ENCODE peak calls at places on chromosome 11, in four cellular contexts. V is nephron progenitor cell, B is fibroblast of mammary gland, A is astrocyte of the spinal cord. P is an unnamed sample.

GRCh38 chr11:89249196-89249595 is 71.5 kb downstream of the TYR start:
- DNase-seq in V (no peak), B (no peak), A (no peak), P (no peak)

GRCh38 chr11:78715639-78716311 is 141.1 kb upstream of the NARS2 start:
- DNase-seq in V (peak), B (peak), A (peak), P (peak)

GRCh38 chr11:36363361-36364272 is 67.5 kb downstream of the PRR5L start:
- DNase-seq in V (no peak), B (no peak), A (no peak), P (no peak)

GRCh38 chr11:92628401-92629292 is 340.8 kb upstream of the MTNR1B start:
- DNase-seq in V (no peak), B (no peak), A (peak), P (no peak)

GRCh38 chr11:9479899-9480298 is 19.1 kb downstream of the ZNF143 start:
- DNase-seq in V (no peak), B (no peak), A (no peak), P (no peak)

GRCh38 chr11:83070044-83070877 is 1.4 kb downstream of the RAB30 start:
- DNase-seq in V (peak), B (peak), A (peak), P (no peak)

GRCh38 chr11:119906376-119906775 is 177.4 kb upstream of the NECTIN1 start:
- DNase-seq in V (no peak), B (no peak), A (no peak), P (no peak)

GRCh38 chr11:16923987-16924386 is 90.2 kb downstream of the PLEKHA7 start:
- DNase-seq in V (no peak), B (no peak), A (no peak), P (no peak)

GRCh38 chr11:56103210-56103737 is at the start of gene OR8H2:
- DNase-seq in V (no peak), B (no peak), A (no peak), P (no peak)

GRCh38 chr11:72015511-72016061 is 16.9 kb downstream of the IL18BP start:
- DNase-seq in V (peak), B (peak), A (peak), P (no peak)
- TF ChIP-seq CTCF in V (peak), B (peak), A (peak), P (peak)

DNA sequence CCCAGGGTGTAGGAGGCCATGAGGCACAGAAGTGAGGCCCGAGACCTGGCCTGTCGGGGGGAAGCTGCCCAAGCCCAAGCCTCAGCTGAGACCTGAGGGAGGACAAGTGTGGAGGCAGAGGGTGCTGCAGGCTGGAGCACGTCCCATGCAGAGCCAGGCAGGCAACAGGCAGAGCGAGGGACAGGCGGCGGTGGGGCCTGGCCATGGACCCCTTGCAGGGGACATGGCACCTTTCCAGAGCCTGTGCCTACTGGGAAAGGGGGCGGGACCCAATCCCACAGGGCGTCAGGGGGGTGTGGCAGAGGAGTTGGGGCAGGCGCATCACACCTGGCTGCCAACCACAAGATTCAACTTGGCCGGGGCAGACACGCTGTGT is 4.3 kb downstream of the TNNI2 start:
- DNase-seq in V (no peak), B (no peak), A (no peak), P (no peak)
- TF ChIP-seq CTCF in V (no peak), B (no peak), A (no peak), P (no peak)

GRCh38 chr11:34791725-34792124 is 124.5 kb downstream of the APIP start:
- DNase-seq in V (no peak), B (no peak), A (no peak), P (no peak)

GRCh38 chr11:34792143-34792542 is 124.0 kb downstream of the APIP start:
- DNase-seq in V (no peak), B (no peak), A (no peak), P (no peak)

GRCh38 chr11:34789196-34789834 is 126.9 kb downstream of the APIP start:
- DNase-seq in V (no peak), B (no peak), A (no peak), P (no peak)

GRCh38 chr11:34788642-34789041 is 127.5 kb downstream of the APIP start:
- DNase-seq in V (no peak), B (no peak), A (no peak), P (no peak)

GRCh38 chr11:34790620-34791019 is 125.6 kb downstream of the APIP start:
- DNase-seq in V (no peak), B (no peak), A (no peak), P (no peak)
- TF ChIP-seq CTCF in V (no peak), B (no peak), A (no peak), P (no peak)

GRCh38 chr11:61698173-61698965 is 18.2 kb downstream of the DAGLA start:
- DNase-seq in V (no peak), B (no peak), A (no peak), P (no peak)
- TF ChIP-seq CTCF in V (no peak), B (no peak), A (no peak), P (no peak)

GRCh38 chr11:32374261-32374711 is 61.1 kb downstream of the WT1 start:
- DNase-seq in V (peak), B (peak), A (no peak), P (no peak)
- TF ChIP-seq CTCF in V (peak), B (peak), A (peak), P (peak)

GRCh38 chr11:67506426-67507032 is 1.4 kb upstream of the PITPNM1 start:
- DNase-seq in V (no peak), B (no peak), A (no peak), P (no peak)
- TF ChIP-seq CTCF in V (no peak), B (no peak), A (no peak), P (no peak)

GRCh38 chr11:61297341-61297740 is 2.2 kb upstream of the VWCE start:
- DNase-seq in V (no peak), B (no peak), A (no peak), P (no peak)

GRCh38 chr11:61295596-61295926 is 445 bp upstream of the VWCE start:
- DNase-seq in V (no peak), B (no peak), A (no peak), P (no peak)

GRCh38 chr11:61293869-61294716 is 1.0 kb downstream of the VWCE start:
- DNase-seq in V (peak), B (peak), A (peak), P (peak)

GRCh38 chr11:61297741-61298140 is 2.6 kb upstream of the VWCE start:
- DNase-seq in V (no peak), B (peak), A (peak), P (no peak)

GRCh38 chr11:61294717-61295595 is at the start of gene VWCE:
- DNase-seq in V (peak), B (peak), A (peak), P (peak)
- TF ChIP-seq CTCF in V (no peak), B (no peak), A (peak), P (peak)

DNA sequence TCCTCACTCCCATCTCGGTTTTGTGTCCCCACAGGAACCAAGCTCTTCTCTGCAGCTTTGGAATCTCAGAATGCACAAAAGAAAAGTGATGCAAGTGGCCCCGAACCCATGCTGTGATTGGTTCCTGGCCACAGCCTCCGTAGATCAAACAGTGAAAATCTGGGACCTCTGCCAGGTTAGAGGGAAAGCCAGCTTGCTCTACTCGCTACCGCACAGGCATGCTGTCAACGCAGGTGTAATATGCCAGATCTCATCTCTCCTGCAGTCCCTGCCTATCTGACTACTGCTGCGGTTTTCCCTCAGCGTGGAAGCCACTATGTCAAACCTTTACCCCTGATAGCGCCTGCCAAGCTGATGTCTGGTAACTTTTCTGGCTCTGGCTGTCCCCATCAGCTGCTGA is 200.5 kb upstream of the LRRC4C start:
- DNase-seq in V (no peak), B (no peak), A (no peak), P (no peak)
- TF ChIP-seq CTCF in V (no peak), B (no peak), A (no peak), P (no peak)

GRCh38 chr11:127816959-127817358 is 770.4 kb downstream of the ETS1 start:
- DNase-seq in V (no peak), B (no peak), A (no peak), P (no peak)
- TF ChIP-seq CTCF in V (no peak), B (no peak), A (no peak), P (no peak)

DNA sequence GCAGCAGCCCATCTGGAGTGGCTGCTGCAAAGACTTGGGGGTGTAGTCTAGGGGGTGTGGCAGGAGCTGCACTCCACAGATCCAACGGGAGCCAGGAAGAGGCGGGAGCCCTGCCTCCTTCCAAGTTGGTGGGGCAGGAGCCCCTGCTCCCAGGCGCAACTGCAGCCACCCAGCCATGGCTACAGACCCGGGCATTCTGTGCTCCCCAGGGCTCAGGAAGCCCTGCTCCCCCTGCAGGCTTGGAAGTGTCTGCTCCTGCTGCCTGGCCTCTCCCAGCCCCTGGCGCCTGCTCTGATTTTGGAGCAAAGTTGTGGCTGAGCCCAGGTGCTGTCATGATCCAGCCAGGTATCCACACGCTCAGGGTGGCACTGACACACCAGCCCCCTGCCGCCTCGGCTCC is 58.5 kb downstream of the CCDC34 start:
- DNase-seq in V (no peak), B (no peak), A (no peak), P (no peak)
- TF ChIP-seq CTCF in V (no peak), B (no peak), A (no peak), P (no peak)